ENCODE peak calls at places on chromosomes 7 and 10, in five cellular contexts. One of them, this sample, is unnamed.

GRCh38 chr10:6320320-6321010 is 117.7 kb downstream of the PFKFB3 start:
- DNase-seq in adrenal gland: no peak
- DNase-seq in hepatocyte: no peak
- DNase-seq in spleen: peak; percentile 81
- DNase-seq in fibroblast of lung: no peak
- DNase-seq in this sample: no peak

GRCh38 chr7:101159696-101160674 is 5.4 kb downstream of the VGF start:
- DNase-seq in adrenal gland: peak; percentile 43
- DNase-seq in spleen: no peak
- DNase-seq in fibroblast of lung: peak; percentile 38
- DNase-seq in hepatocyte: no peak
- DNase-seq in this sample: peak; percentile 69

GRCh38 chr10:34886906-34887615 is 72.0 kb upstream of the PARD3 start:
- DNase-seq in adrenal gland: no peak
- DNase-seq in spleen: no peak
- DNase-seq in fibroblast of lung: no peak
- DNase-seq in hepatocyte: no peak
- DNase-seq in this sample: no peak

GRCh38 chr10:93288679-93289634 is 193.2 kb downstream of the MYOF start:
- DNase-seq in adrenal gland: peak; percentile 72
- DNase-seq in hepatocyte: peak; percentile 87
- DNase-seq in fibroblast of lung: peak; percentile 96
- DNase-seq in spleen: no peak
- DNase-seq in this sample: peak; percentile 99

GRCh38 chr7:108503112-108504026 is 22.6 kb downstream of the PNPLA8 start:
- DNase-seq in spleen: no peak
- DNase-seq in fibroblast of lung: no peak
- DNase-seq in adrenal gland: no peak
- DNase-seq in hepatocyte: peak; percentile 5
- DNase-seq in this sample: no peak

GRCh38 chr7:40990841-40991240 is 712.0 kb downstream of the INHBA start:
- DNase-seq in hepatocyte: no peak
- DNase-seq in adrenal gland: no peak
- DNase-seq in fibroblast of lung: peak; percentile 64
- DNase-seq in spleen: no peak
- DNase-seq in this sample: no peak

GRCh38 chr10:72800741-72801092 is 92.8 kb upstream of the OIT3 start:
- DNase-seq in fibroblast of lung: no peak
- DNase-seq in spleen: no peak
- DNase-seq in adrenal gland: no peak
- DNase-seq in hepatocyte: no peak
- DNase-seq in this sample: no peak

GRCh38 chr10:31956200-31956946 is 27.7 kb upstream of the ARHGAP12 start:
- DNase-seq in adrenal gland: no peak
- DNase-seq in hepatocyte: no peak
- DNase-seq in fibroblast of lung: no peak
- DNase-seq in spleen: no peak
- DNase-seq in this sample: no peak

GRCh38 chr7:116715087-116715486 is 43.1 kb downstream of the MET start:
- DNase-seq in hepatocyte: no peak
- DNase-seq in spleen: no peak
- DNase-seq in fibroblast of lung: no peak
- DNase-seq in adrenal gland: no peak
- DNase-seq in this sample: no peak

GRCh38 chr10:98344589-98345038 is 70.4 kb downstream of the PYROXD2 start:
- DNase-seq in adrenal gland: peak; percentile 75
- DNase-seq in fibroblast of lung: peak; percentile 92
- DNase-seq in spleen: no peak
- DNase-seq in hepatocyte: no peak
- DNase-seq in this sample: no peak

GRCh38 chr10:129258570-129258969 is 208.5 kb upstream of the MGMT start:
- DNase-seq in spleen: no peak
- DNase-seq in fibroblast of lung: no peak
- DNase-seq in hepatocyte: no peak
- DNase-seq in adrenal gland: no peak
- DNase-seq in this sample: no peak

GRCh38 chr7:82906502-82906901 is 256.2 kb downstream of the PCLO start:
- DNase-seq in hepatocyte: no peak
- DNase-seq in adrenal gland: no peak
- DNase-seq in spleen: no peak
- DNase-seq in fibroblast of lung: no peak
- DNase-seq in this sample: no peak

GRCh38 chr7:66720571-66720970 is 20.0 kb upstream of the RABGEF1 start:
- DNase-seq in spleen: no peak
- DNase-seq in fibroblast of lung: no peak
- DNase-seq in adrenal gland: no peak
- DNase-seq in hepatocyte: no peak
- DNase-seq in this sample: no peak

GRCh38 chr10:62817120-62817762 is 1.1 kb upstream of the EGR2 start:
- DNase-seq in spleen: peak; percentile 93
- DNase-seq in fibroblast of lung: peak; percentile 58
- DNase-seq in adrenal gland: peak; percentile 44
- DNase-seq in hepatocyte: peak; percentile 69
- DNase-seq in this sample: no peak

GRCh38 chr7:43302211-43302711 is 189.8 kb downstream of the HECW1 start:
- DNase-seq in fibroblast of lung: peak; percentile 86
- DNase-seq in hepatocyte: peak; percentile 75
- DNase-seq in adrenal gland: peak; percentile 65
- DNase-seq in spleen: no peak
- DNase-seq in this sample: peak; percentile 58

GRCh38 chr7:122632238-122632637 is 66.7 kb downstream of the RNF133 start:
- DNase-seq in hepatocyte: no peak
- DNase-seq in spleen: no peak
- DNase-seq in adrenal gland: no peak
- DNase-seq in fibroblast of lung: no peak
- DNase-seq in this sample: no peak

GRCh38 chr7:32293833-32294232 is 196.3 kb downstream of the LSM5 start:
- DNase-seq in fibroblast of lung: no peak
- DNase-seq in hepatocyte: no peak
- DNase-seq in spleen: no peak
- DNase-seq in adrenal gland: no peak
- DNase-seq in this sample: no peak

GRCh38 chr7:137885623-137886022 is 38.8 kb upstream of the DGKI start:
- DNase-seq in spleen: no peak
- DNase-seq in adrenal gland: no peak
- DNase-seq in hepatocyte: no peak
- DNase-seq in fibroblast of lung: no peak
- DNase-seq in this sample: no peak

GRCh38 chr7:147406521-147407115 is 1183.9 kb upstream of the C7orf33 start:
- DNase-seq in fibroblast of lung: peak; percentile 17
- DNase-seq in adrenal gland: no peak
- DNase-seq in spleen: no peak
- DNase-seq in hepatocyte: no peak
- DNase-seq in this sample: no peak

GRCh38 chr10:28948045-28948444 is 270.7 kb downstream of the BAMBI start:
- DNase-seq in hepatocyte: no peak
- DNase-seq in fibroblast of lung: peak; percentile 40
- DNase-seq in spleen: no peak
- DNase-seq in adrenal gland: no peak
- DNase-seq in this sample: no peak

GRCh38 chr10:132322621-132323048 is 9.4 kb upstream of the LRRC27 start:
- DNase-seq in adrenal gland: peak; percentile 15
- DNase-seq in fibroblast of lung: no peak
- DNase-seq in hepatocyte: no peak
- DNase-seq in spleen: no peak
- DNase-seq in this sample: peak; percentile 51
- TF ChIP-seq CTCF in adrenal gland: no peak
- TF ChIP-seq CTCF in fibroblast of lung: peak; percentile 61
- TF ChIP-seq CTCF in hepatocyte: no peak
- TF ChIP-seq CTCF in spleen: no peak
- TF ChIP-seq CTCF in this sample: no peak

GRCh38 chr7:50868426-50869100 is 85.9 kb upstream of the GRB10 start:
- DNase-seq in hepatocyte: no peak
- DNase-seq in fibroblast of lung: no peak
- DNase-seq in adrenal gland: no peak
- DNase-seq in spleen: no peak
- DNase-seq in this sample: no peak
- H3K27ac ChIP-seq in hepatocyte: no peak overlapping the region
- H3K27ac ChIP-seq in fibroblast of lung: no peak overlapping the region
- H3K27ac ChIP-seq in adrenal gland: no peak overlapping the region
- H3K27ac ChIP-seq in spleen: no peak overlapping the region
- H3K27ac ChIP-seq in this sample: no peak overlapping the region

GRCh38 chr7:35257251-35258124 is 3.6 kb upstream of the TBX20 start:
- DNase-seq in hepatocyte: peak; percentile 25
- DNase-seq in spleen: no peak
- DNase-seq in adrenal gland: no peak
- DNase-seq in fibroblast of lung: no peak
- DNase-seq in this sample: no peak

GRCh38 chr7:35258891-35259537 is 5.1 kb upstream of the TBX20 start:
- DNase-seq in spleen: no peak
- DNase-seq in fibroblast of lung: no peak
- DNase-seq in adrenal gland: no peak
- DNase-seq in hepatocyte: no peak
- DNase-seq in this sample: no peak

GRCh38 chr7:35259555-35259954 is 5.7 kb upstream of the TBX20 start:
- DNase-seq in hepatocyte: no peak
- DNase-seq in spleen: no peak
- DNase-seq in adrenal gland: no peak
- DNase-seq in fibroblast of lung: no peak
- DNase-seq in this sample: no peak

GRCh38 chr7:35260254-35260653 is 6.4 kb upstream of the TBX20 start:
- DNase-seq in spleen: no peak
- DNase-seq in hepatocyte: no peak
- DNase-seq in fibroblast of lung: no peak
- DNase-seq in adrenal gland: no peak
- DNase-seq in this sample: no peak

GRCh38 chr7:35258125-35258890 is 4.4 kb upstream of the TBX20 start:
- DNase-seq in hepatocyte: no peak
- DNase-seq in adrenal gland: no peak
- DNase-seq in fibroblast of lung: no peak
- DNase-seq in spleen: no peak
- DNase-seq in this sample: no peak
- TF ChIP-seq CTCF in hepatocyte: no peak
- TF ChIP-seq CTCF in adrenal gland: no peak
- TF ChIP-seq CTCF in fibroblast of lung: no peak
- TF ChIP-seq CTCF in spleen: no peak
- TF ChIP-seq CTCF in this sample: no peak

DNA sequence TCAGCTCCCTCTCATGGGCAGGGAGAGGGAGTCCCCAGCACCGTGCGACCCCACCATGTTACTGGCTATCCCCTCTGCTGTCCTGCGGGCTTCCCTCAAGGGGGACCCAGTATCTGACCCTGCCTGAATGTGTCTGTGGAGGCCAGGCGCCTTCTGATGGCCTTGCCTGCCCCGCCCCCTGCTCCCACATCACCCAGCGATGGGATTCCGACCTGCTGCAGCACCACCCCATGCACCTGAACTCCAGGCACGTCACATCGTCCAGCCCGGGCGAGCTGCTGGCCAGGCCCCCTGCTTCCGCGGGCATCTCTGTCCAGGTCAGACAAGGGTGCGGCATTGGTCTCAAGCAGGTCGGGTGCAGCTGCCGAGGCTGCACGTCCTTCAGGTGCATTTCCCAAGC is 19.0 kb downstream of the LRRC27 start:
- DNase-seq in fibroblast of lung: no peak
- DNase-seq in adrenal gland: no peak
- DNase-seq in hepatocyte: no peak
- DNase-seq in spleen: peak; percentile 68
- DNase-seq in this sample: no peak
- H3K27ac ChIP-seq in fibroblast of lung: no peak overlapping the region
- H3K27ac ChIP-seq in adrenal gland: no peak overlapping the region
- H3K27ac ChIP-seq in hepatocyte: no peak overlapping the region
- H3K27ac ChIP-seq in spleen: no peak overlapping the region
- H3K27ac ChIP-seq in this sample: no peak overlapping the region

DNA sequence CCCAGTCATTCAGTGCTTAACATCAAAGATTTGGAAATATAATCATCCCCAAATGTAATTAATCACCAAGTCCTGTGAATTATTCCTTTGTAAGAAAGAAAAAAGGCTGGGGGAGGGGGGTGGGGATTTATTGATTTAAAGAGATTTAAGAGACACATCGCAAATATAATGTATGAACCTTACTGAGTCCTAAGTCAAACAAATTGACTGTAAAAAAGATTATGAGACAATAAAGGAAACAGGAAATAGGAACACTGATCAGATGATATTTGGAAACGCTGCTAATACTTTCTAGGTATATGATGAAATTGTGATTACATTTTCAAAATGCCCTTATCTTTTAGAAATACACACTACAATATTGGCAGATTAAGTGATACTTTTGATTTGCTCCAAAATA is 92.5 kb downstream of the ATE1 start:
- DNase-seq in spleen: no peak
- DNase-seq in hepatocyte: no peak
- DNase-seq in adrenal gland: no peak
- DNase-seq in fibroblast of lung: no peak
- DNase-seq in this sample: no peak
- TF ChIP-seq CTCF in spleen: no peak
- TF ChIP-seq CTCF in hepatocyte: no peak
- TF ChIP-seq CTCF in adrenal gland: no peak
- TF ChIP-seq CTCF in fibroblast of lung: no peak
- TF ChIP-seq CTCF in this sample: no peak

GRCh38 chr7:26102176-26102575 is 49.8 kb upstream of the NFE2L3 start:
- DNase-seq in hepatocyte: no peak
- DNase-seq in adrenal gland: no peak
- DNase-seq in fibroblast of lung: no peak
- DNase-seq in spleen: no peak
- DNase-seq in this sample: no peak
- H3K27ac ChIP-seq in hepatocyte: no peak overlapping the region
- H3K27ac ChIP-seq in adrenal gland: peak overlapping the region; percentile 84
- H3K27ac ChIP-seq in fibroblast of lung: no peak overlapping the region
- H3K27ac ChIP-seq in spleen: peak overlapping the region; percentile 90
- H3K27ac ChIP-seq in this sample: no peak overlapping the region

GRCh38 chr7:110889363-110889762 is 201.6 kb upstream of the LRRN3 start:
- DNase-seq in adrenal gland: no peak
- DNase-seq in spleen: no peak
- DNase-seq in hepatocyte: no peak
- DNase-seq in fibroblast of lung: no peak
- DNase-seq in this sample: no peak
- TF ChIP-seq CTCF in adrenal gland: no peak
- TF ChIP-seq CTCF in spleen: no peak
- TF ChIP-seq CTCF in hepatocyte: no peak
- TF ChIP-seq CTCF in fibroblast of lung: no peak
- TF ChIP-seq CTCF in this sample: no peak

GRCh38 chr7:125149151-125149550 is 219.5 kb upstream of the POT1 start:
- DNase-seq in adrenal gland: no peak
- DNase-seq in spleen: no peak
- DNase-seq in hepatocyte: no peak
- DNase-seq in fibroblast of lung: peak; percentile 18
- DNase-seq in this sample: no peak

DNA sequence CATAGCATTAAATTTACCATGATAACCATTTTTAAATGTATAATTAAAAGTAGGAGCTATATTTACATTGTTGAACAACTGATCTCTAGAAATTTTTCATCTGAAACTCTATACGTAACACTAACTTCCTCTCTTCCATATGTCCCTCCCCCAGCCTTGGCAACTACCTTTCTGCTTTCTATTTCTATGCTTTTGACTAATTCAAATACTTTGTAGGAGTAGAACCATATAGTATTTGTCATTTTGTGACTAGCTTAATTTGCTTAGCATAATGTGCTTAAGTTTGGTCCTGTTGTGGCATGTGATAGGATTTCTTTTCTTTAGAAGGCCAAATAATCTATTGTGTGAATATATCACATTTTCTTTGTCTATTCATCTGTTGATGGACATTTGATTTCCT is 225.3 kb upstream of the POT1 start:
- DNase-seq in adrenal gland: no peak
- DNase-seq in spleen: no peak
- DNase-seq in fibroblast of lung: no peak
- DNase-seq in hepatocyte: no peak
- DNase-seq in this sample: no peak
- H3K27ac ChIP-seq in adrenal gland: no peak overlapping the region
- H3K27ac ChIP-seq in spleen: no peak overlapping the region
- H3K27ac ChIP-seq in fibroblast of lung: no peak overlapping the region
- H3K27ac ChIP-seq in hepatocyte: no peak overlapping the region
- H3K27ac ChIP-seq in this sample: no peak overlapping the region

GRCh38 chr7:30074422-30075030 is 46.3 kb downstream of the PLEKHA8 start:
- DNase-seq in adrenal gland: no peak
- DNase-seq in spleen: no peak
- DNase-seq in hepatocyte: peak; percentile 54
- DNase-seq in fibroblast of lung: peak; percentile 70
- DNase-seq in this sample: peak; percentile 48
- TF ChIP-seq CTCF in adrenal gland: no peak
- TF ChIP-seq CTCF in spleen: no peak
- TF ChIP-seq CTCF in hepatocyte: peak; percentile 57
- TF ChIP-seq CTCF in fibroblast of lung: peak; percentile 53
- TF ChIP-seq CTCF in this sample: peak; percentile 79